ENCODE peak calls at places on chromosomes 16 and 17, in four cellular contexts. One of them, this sample, is unnamed.

GRCh38 chr17:29069526-29070041 is 26.6 kb downstream of the PIPOX start:
- DNase-seq in K562: peak
- DNase-seq in HepG2: no peak
- DNase-seq in HEK293T: no peak
- DNase-seq in this sample: peak

GRCh38 chr17:77184474-77184873 is 43.7 kb downstream of the SEC14L1 start:
- DNase-seq in HEK293T: no peak
- DNase-seq in K562: no peak
- DNase-seq in HepG2: no peak
- DNase-seq in this sample: no peak

GRCh38 chr16:51053805-51054204 is 97.3 kb downstream of the SALL1 start:
- DNase-seq in K562: no peak
- DNase-seq in HEK293T: no peak
- DNase-seq in HepG2: no peak
- DNase-seq in this sample: no peak

GRCh38 chr17:37530420-37530819 is 40.7 kb downstream of the DUSP14 start:
- DNase-seq in HepG2: no peak
- DNase-seq in HEK293T: no peak
- DNase-seq in K562: no peak
- DNase-seq in this sample: no peak

GRCh38 chr17:6108987-6109386 is 38.8 kb downstream of the WSCD1 start:
- DNase-seq in HepG2: no peak
- DNase-seq in K562: no peak
- DNase-seq in HEK293T: no peak
- DNase-seq in this sample: no peak

GRCh38 chr17:80219013-80219776 is 938 bp downstream of the SGSH start:
- DNase-seq in HepG2: peak
- DNase-seq in K562: peak
- DNase-seq in HEK293T: peak
- DNase-seq in this sample: no peak

GRCh38 chr17:27986805-27987684 is 55.4 kb upstream of the NLK start:
- DNase-seq in HepG2: no peak
- DNase-seq in HEK293T: no peak
- DNase-seq in K562: peak
- DNase-seq in this sample: no peak

GRCh38 chr17:61500287-61500686 is 48.1 kb downstream of the TBX4 start:
- DNase-seq in HepG2: no peak
- DNase-seq in K562: no peak
- DNase-seq in HEK293T: no peak
- DNase-seq in this sample: no peak

GRCh38 chr16:79510879-79511278 is 89.7 kb downstream of the MAF start:
- DNase-seq in HepG2: no peak
- DNase-seq in K562: no peak
- DNase-seq in HEK293T: no peak
- DNase-seq in this sample: no peak

GRCh38 chr16:5490499-5490898 is 392.9 kb upstream of the EEF2KMT start:
- DNase-seq in HEK293T: peak
- DNase-seq in HepG2: peak
- DNase-seq in K562: peak
- DNase-seq in this sample: peak

GRCh38 chr16:12617401-12617819 is 186.3 kb downstream of the CPPED1 start:
- DNase-seq in HEK293T: no peak
- DNase-seq in K562: no peak
- DNase-seq in HepG2: no peak
- DNase-seq in this sample: no peak

GRCh38 chr17:9371019-9371418 is 204.6 kb downstream of the STX8 start:
- DNase-seq in HEK293T: no peak
- DNase-seq in HepG2: peak
- DNase-seq in K562: no peak
- DNase-seq in this sample: no peak

GRCh38 chr16:85903576-85903975 is 4.6 kb downstream of the IRF8 start:
- DNase-seq in HEK293T: no peak
- DNase-seq in K562: no peak
- DNase-seq in HepG2: no peak
- DNase-seq in this sample: no peak

GRCh38 chr17:36686123-36686669 is 84.8 kb downstream of the MRM1 start:
- DNase-seq in K562: no peak
- DNase-seq in HepG2: no peak
- DNase-seq in HEK293T: no peak
- DNase-seq in this sample: no peak

GRCh38 chr17:13508916-13509315 is 92.8 kb downstream of the HS3ST3A1 start:
- DNase-seq in HepG2: no peak
- DNase-seq in K562: no peak
- DNase-seq in HEK293T: no peak
- DNase-seq in this sample: no peak

GRCh38 chr16:66515543-66516171 is 34.3 kb downstream of the TK2 start:
- DNase-seq in HEK293T: no peak
- DNase-seq in HepG2: no peak
- DNase-seq in K562: peak
- DNase-seq in this sample: peak

GRCh38 chr16:24253192-24253591 is 2.9 kb upstream of the CACNG3 start:
- DNase-seq in HepG2: peak
- DNase-seq in K562: peak
- DNase-seq in HEK293T: peak
- DNase-seq in this sample: peak

GRCh38 chr17:44655983-44656700 is at the start of gene MEIOC:
- DNase-seq in HEK293T: peak
- DNase-seq in K562: no peak
- DNase-seq in HepG2: no peak
- DNase-seq in this sample: peak

GRCh38 chr16:22397459-22397858 is 23.0 kb upstream of the CDR2 start:
- DNase-seq in HEK293T: no peak
- DNase-seq in K562: no peak
- DNase-seq in HepG2: no peak
- DNase-seq in this sample: no peak

GRCh38 chr16:28549301-28549899 is 4.3 kb upstream of the SGF29 start:
- DNase-seq in K562: no peak
- DNase-seq in HEK293T: no peak
- DNase-seq in HepG2: peak
- DNase-seq in this sample: no peak

GRCh38 chr17:63519972-63520882 is 2.9 kb upstream of the KCNH6 start:
- DNase-seq in HepG2: peak
- DNase-seq in K562: no peak
- DNase-seq in HEK293T: no peak
- DNase-seq in this sample: no peak
- TF ChIP-seq ELF4 in HepG2: peak
- TF ChIP-seq ELF4 in K562: no peak
- TF ChIP-seq ELF4 in HEK293T: no peak
- TF ChIP-seq ELF4 in this sample: no peak

GRCh38 chr17:73493212-73493814 is 150.9 kb downstream of the SDK2 start:
- DNase-seq in HEK293T: no peak
- DNase-seq in K562: no peak
- DNase-seq in HepG2: no peak
- DNase-seq in this sample: peak
- TF ChIP-seq ELF4 in HEK293T: no peak
- TF ChIP-seq ELF4 in K562: no peak
- TF ChIP-seq ELF4 in HepG2: no peak
- TF ChIP-seq ELF4 in this sample: no peak

GRCh38 chr17:3636908-3637373 is 381 bp downstream of the CTNS start:
- DNase-seq in K562: no peak
- DNase-seq in HepG2: no peak
- DNase-seq in HEK293T: peak
- DNase-seq in this sample: peak
- TF ChIP-seq ELF4 in K562: no peak
- TF ChIP-seq ELF4 in HepG2: no peak
- TF ChIP-seq ELF4 in HEK293T: no peak
- TF ChIP-seq ELF4 in this sample: no peak

DNA sequence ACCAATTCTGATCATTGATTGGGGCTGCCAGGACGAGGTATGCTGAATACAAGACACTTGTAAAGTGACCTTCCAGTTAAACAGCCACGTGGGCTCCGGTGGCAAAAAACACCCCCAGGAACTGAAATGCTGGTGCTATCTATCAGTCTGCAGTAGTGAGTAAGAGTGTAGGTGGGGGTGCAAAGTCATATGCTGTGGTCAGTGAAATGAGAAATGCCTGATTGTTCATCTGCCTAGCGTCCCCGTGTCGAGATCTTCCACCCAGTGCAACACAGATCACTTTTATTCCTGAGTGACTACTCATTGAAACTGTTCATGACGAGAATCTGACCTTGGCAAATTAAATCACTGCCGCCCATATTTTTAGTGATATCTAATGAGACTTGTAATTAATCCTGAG is 806.5 kb upstream of the GOT2 start:
- DNase-seq in K562: no peak
- DNase-seq in HepG2: no peak
- DNase-seq in HEK293T: no peak
- DNase-seq in this sample: no peak
- TF ChIP-seq ELF4 in K562: no peak
- TF ChIP-seq ELF4 in HepG2: no peak
- TF ChIP-seq ELF4 in HEK293T: no peak
- TF ChIP-seq ELF4 in this sample: no peak

DNA sequence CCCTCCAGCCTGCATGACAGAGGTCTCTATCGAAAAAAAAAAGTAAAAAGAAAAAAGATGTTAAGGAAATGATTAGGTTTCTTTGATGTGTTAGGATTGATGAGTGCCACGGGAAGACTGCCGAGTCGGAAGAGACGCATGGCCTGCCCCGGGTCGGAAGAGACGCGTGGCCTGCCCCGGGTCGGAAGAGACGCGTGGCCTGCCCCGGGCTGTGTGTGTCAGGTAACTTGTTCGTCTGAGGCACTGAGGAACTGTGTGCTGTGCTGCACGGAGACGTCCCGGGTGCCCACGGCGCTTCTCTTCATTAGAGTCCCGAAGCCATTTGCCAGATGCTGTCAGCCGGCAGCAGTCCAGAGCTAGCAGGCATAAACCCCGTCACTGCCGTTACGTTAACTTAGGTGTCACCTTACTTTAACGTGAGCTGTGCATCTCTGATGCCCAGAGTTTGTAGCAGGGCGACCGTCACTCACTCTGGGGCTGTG is 40.5 kb upstream of the FASN start:
- DNase-seq in K562: no peak
- DNase-seq in HepG2: no peak
- DNase-seq in HEK293T: no peak
- DNase-seq in this sample: no peak
- TF ChIP-seq ELF4 in K562: no peak
- TF ChIP-seq ELF4 in HepG2: no peak
- TF ChIP-seq ELF4 in HEK293T: no peak
- TF ChIP-seq ELF4 in this sample: no peak

DNA sequence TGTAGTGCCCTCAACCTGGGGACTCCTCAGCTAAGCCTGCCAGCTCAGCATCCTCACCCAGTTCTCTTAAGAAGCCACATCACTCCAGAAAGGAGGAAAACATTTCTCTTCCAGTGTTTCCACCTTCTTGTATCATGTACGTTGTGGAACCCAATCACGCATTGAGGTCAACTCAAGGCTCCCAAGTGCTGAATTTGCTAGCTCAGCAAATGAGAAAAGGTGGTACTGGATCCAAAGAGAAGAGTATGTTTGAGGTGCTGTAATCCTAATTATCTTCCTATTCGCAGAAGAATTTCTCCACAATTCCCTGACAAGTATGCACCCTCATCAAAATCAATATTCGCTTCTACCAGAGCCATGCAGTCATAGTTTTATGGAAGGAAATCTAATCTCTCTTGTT is 335.0 kb upstream of the C16orf82 start:
- DNase-seq in K562: no peak
- DNase-seq in HEK293T: no peak
- DNase-seq in HepG2: no peak
- DNase-seq in this sample: no peak
- TF ChIP-seq ELF4 in K562: no peak
- TF ChIP-seq ELF4 in HEK293T: no peak
- TF ChIP-seq ELF4 in HepG2: no peak
- TF ChIP-seq ELF4 in this sample: no peak

DNA sequence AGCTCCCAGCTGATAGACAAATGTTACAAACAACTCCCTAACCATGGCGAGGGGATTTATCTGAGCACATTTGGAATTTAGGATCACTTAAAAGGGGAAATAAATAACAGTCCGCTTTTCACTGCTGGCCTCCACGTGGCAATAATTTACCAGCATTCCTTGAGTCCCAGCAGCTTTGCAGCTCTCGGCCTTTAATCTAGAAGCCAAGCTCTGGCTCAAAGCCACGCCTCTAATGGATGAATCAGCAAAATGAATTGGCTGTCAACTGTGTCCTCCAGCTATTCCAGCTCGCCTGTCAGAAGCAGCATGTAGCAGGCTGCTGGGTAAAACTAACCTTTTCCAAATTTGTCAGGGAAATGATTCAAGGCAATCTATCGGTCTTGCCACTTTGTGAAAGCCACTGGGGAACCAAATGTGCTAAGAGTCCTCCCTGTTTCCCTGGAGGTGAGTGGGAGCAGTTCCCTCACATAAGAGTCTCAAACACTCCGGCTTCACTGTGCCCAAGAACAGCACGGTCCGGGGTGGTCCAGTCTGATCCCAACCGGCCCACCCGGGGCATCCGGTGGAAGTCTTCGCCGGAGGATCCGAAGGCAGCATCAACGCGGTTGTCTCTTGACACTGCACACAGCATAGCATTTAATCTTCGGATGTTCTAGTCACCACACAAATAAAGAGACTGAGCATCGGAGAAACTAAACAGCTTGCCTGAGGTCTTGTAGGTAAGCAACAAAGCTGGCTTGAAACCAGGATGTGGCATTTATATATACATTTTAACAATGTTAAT is 143.3 kb downstream of the PARN start:
- DNase-seq in HEK293T: peak
- DNase-seq in K562: peak
- DNase-seq in HepG2: peak
- DNase-seq in this sample: no peak
- TF ChIP-seq ELF4 in HEK293T: no peak
- TF ChIP-seq ELF4 in K562: no peak
- TF ChIP-seq ELF4 in HepG2: no peak
- TF ChIP-seq ELF4 in this sample: no peak

GRCh38 chr16:87241135-87241771 is 75.9 kb downstream of the C16orf95 start:
- DNase-seq in HEK293T: no peak
- DNase-seq in K562: no peak
- DNase-seq in HepG2: peak
- DNase-seq in this sample: no peak
- TF ChIP-seq ELF4 in HEK293T: no peak
- TF ChIP-seq ELF4 in K562: no peak
- TF ChIP-seq ELF4 in HepG2: no peak
- TF ChIP-seq ELF4 in this sample: no peak

DNA sequence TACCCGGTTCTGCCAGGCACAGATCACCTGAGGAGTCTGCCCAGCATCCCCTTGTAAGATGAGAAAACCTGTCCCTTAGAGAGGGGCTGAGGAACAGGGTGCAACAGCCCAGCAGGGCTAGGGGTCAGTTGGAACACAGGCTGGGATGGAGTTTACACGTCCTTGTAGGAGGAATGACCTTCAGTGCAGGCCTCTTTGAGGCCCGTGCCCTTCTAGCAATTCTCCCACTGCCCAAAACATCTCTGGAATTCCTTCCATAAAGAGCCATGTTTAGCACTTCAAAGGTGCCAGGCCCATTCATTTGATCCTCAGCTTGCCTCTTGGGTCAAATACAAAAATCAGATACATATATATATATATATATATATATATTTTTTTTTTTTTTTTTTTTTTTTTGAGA is 4.5 kb downstream of the CTNS start:
- DNase-seq in HEK293T: no peak
- DNase-seq in K562: no peak
- DNase-seq in HepG2: no peak
- DNase-seq in this sample: no peak
- TF ChIP-seq ELF4 in HEK293T: no peak
- TF ChIP-seq ELF4 in K562: no peak
- TF ChIP-seq ELF4 in HepG2: no peak
- TF ChIP-seq ELF4 in this sample: no peak